ENCODE peak calls at places on chromosomes 6 and 20, in ten cellular contexts. R is GM12878, K is A549, I is transverse colon, X is sigmoid colon, N is esophagus muscularis mucosa, U is stomach, C is K562, W is ovary, L is HepG2. H is an unnamed sample.

GRCh38 chr6:2531426-2532208 is 219.1 kb downstream of the MYLK4 start:
- DNase-seq in R (no peak), K (no peak), I (no peak), X (no peak), N (no peak), U (no peak), C (no peak), W (no peak), L (no peak), H (no peak)

GRCh38 chr20:16801919-16802651 is 53.9 kb downstream of the OTOR start:
- DNase-seq in R (peak), K (peak), I (peak), X (peak), N (no peak), U (peak), C (peak), W (peak), L (peak), H (peak)

GRCh38 chr6:32819729-32820128 is 2.9 kb upstream of the HLA-DOB start:
- DNase-seq in R (no peak), K (no peak), I (no peak), X (no peak), N (peak), U (no peak), C (no peak), W (no peak), L (no peak), H (no peak)

GRCh38 chr6:123415844-123416468 is 220.8 kb downstream of the TRDN start:
- DNase-seq in R (no peak), K (peak), I (peak), X (no peak), N (no peak), U (peak), C (peak), W (no peak), L (peak), H (peak)

GRCh38 chr6:75600694-75601265 is 900 bp upstream of the SENP6 start:
- DNase-seq in R (no peak), K (no peak), I (no peak), X (no peak), N (no peak), U (no peak), C (no peak), W (no peak), L (no peak), H (no peak)

GRCh38 chr6:3977875-3978711 is 100.8 kb downstream of the FAM217A start:
- DNase-seq in R (peak), K (peak), I (peak), X (peak), N (no peak), U (no peak), C (peak), W (no peak), L (peak), H (no peak)

GRCh38 chr20:37384683-37385174 is 38.8 kb downstream of the SRC start:
- DNase-seq in R (no peak), K (peak), I (peak), X (peak), N (no peak), U (peak), C (peak), W (peak), L (no peak), H (peak)

GRCh38 chr6:105243487-105243886 is 63.7 kb upstream of the POPDC3 start:
- DNase-seq in R (no peak), K (no peak), I (no peak), X (no peak), N (no peak), U (no peak), C (no peak), W (no peak), L (no peak), H (no peak)

GRCh38 chr6:158049055-158050028 is 67.7 kb downstream of the SYNJ2 start:
- DNase-seq in R (no peak), K (no peak), I (no peak), X (peak), N (no peak), U (no peak), C (peak), W (peak), L (peak), H (no peak)

GRCh38 chr20:63118786-63119450 is 97.0 kb downstream of the YTHDF1 start:
- DNase-seq in R (no peak), K (no peak), I (no peak), X (no peak), N (no peak), U (no peak), C (no peak), W (no peak), L (no peak), H (no peak)

GRCh38 chr6:108635505-108636226 is 74.9 kb downstream of the FOXO3 start:
- DNase-seq in R (no peak), K (no peak), I (no peak), X (no peak), N (peak), U (peak), C (no peak), W (no peak), L (no peak), H (no peak)

GRCh38 chr20:56166781-56167465 is 81.6 kb upstream of the MC3R start:
- DNase-seq in R (no peak), K (no peak), I (no peak), X (no peak), N (no peak), U (no peak), C (no peak), W (no peak), L (no peak), H (no peak)

GRCh38 chr20:46099491-46100287 is 9.9 kb upstream of the NCOA5 start:
- DNase-seq in R (no peak), K (no peak), I (peak), X (no peak), N (no peak), U (no peak), C (no peak), W (no peak), L (no peak), H (no peak)

GRCh38 chr6:70108230-70108629 is 194.7 kb downstream of the COL9A1 start:
- DNase-seq in R (peak), K (peak), I (no peak), X (no peak), N (no peak), U (no peak), C (peak), W (no peak), L (peak), H (no peak)

GRCh38 chr6:33288942-33289783 is at the start of the genes PFDN6 and WDR46:
- DNase-seq in R (peak), K (peak), I (peak), X (peak), N (peak), U (peak), C (peak), W (peak), L (peak), H (peak)

GRCh38 chr6:34308483-34308882 is 59.7 kb upstream of the SMIM29 start:
- DNase-seq in R (no peak), K (no peak), I (no peak), X (no peak), N (no peak), U (no peak), C (no peak), W (no peak), L (no peak), H (no peak)

GRCh38 chr20:34627458-34627857 is 49.4 kb downstream of the PIGU start:
- DNase-seq in R (no peak), K (no peak), I (no peak), X (no peak), N (no peak), U (no peak), C (peak), W (no peak), L (no peak), H (no peak)

GRCh38 chr20:13002256-13002655 is 6.5 kb upstream of the SPTLC3 start:
- DNase-seq in R (no peak), K (no peak), I (no peak), X (no peak), N (no peak), U (no peak), C (no peak), W (no peak), L (no peak), H (no peak)

GRCh38 chr20:59356662-59357061 is 56.3 kb downstream of the EDN3 start:
- DNase-seq in R (no peak), K (no peak), I (no peak), X (no peak), N (no peak), U (no peak), C (no peak), W (no peak), L (no peak), H (no peak)

GRCh38 chr20:2485080-2485479 is 14.5 kb upstream of the SNRPB start:
- DNase-seq in R (no peak), K (no peak), I (no peak), X (no peak), N (no peak), U (no peak), C (no peak), W (no peak), L (no peak), H (no peak)

GRCh38 chr6:167855825-167856425 is 29.2 kb downstream of the AFDN start:
- DNase-seq in R (no peak), K (peak), I (no peak), X (peak), N (no peak), U (no peak), C (peak), W (no peak), L (peak), H (no peak)

GRCh38 chr6:143575440-143575839 is 63.9 kb upstream of the FUCA2 start:
- DNase-seq in R (peak), K (peak), I (peak), X (peak), N (no peak), U (peak), C (peak), W (no peak), L (peak), H (no peak)

DNA sequence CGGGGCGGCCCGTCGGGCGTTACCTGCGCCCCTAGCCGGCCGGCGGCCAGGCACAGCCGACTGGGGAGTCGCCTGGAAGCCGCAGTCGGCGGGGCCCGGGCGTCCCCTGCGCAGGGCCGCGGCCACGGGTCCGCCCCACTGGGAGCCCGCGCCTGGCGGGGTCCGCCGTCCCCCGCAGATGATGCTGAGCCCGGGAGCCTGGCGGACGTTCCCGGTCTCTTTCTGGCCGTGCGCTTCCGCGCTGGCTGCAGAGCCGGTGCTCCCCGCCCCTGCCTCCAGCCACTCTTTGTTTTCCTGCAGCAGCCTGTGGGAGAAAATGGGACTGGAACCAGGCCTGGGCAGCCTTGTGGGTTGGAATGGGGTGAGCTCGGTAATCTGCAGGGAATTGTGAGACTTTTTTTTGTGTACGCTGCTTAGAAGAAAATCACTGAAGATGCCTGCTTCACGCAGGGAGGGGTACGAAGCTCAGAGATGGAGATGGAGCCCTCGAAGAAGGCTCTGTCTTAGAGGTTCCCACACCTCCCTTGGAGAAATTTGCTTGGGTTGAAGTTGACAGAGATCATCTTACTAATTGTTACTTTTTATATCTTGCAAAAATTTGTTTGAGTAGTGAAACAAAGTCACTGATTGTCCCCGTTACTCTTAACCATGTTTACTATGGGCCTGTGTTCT is 752 bp downstream of the PYGB start:
- DNase-seq in R (no peak), K (peak), I (peak), X (peak), N (no peak), U (peak), C (peak), W (peak), L (no peak), H (no peak)
- TF ChIP-seq EP300 in R (no peak), K (no peak), I (no peak), X (no peak), N (no peak), U (no peak), C (no peak), W (no peak), L (no peak), H (no peak)

DNA sequence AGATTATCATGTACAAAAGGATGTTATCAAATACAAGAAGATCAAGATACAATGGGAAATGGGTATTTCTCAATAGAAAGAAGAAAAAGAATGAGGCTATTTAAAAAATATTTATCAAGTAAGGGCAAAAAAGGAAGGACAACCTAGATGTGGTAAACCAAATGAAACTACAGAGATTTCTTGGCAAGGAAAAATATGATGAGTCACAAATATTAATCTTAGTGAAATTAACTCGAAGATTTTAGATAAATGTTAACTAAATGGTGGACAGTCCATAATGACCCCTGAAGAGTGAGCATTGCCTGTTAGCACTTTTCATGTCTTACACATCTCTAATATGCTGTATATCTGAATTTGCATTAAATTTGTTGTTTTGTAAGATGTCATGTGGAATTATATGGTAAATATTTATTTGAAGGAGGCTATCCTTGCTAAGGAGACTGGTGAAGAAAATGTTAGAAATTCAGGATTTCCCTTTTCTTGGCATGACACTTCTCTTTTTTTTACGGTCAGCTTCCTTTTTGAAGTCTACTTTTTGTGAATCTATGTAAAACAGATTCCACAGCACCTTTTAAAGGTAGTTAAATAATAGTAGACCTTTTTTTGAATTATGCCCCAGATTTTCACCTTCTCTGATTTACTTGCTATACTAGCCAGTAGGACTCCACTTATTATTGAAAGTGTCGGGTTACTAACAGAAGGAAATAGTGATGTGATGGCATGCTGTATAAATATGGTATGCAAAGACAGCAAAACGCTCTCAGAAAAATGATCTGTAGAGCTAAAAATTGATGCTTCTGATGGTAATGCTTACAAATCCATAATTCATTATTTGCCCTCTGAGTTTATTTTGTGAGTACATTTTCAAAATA is 120.5 kb downstream of the HIVEP1 start:
- DNase-seq in R (no peak), K (no peak), I (no peak), X (no peak), N (no peak), U (no peak), C (no peak), W (no peak), L (no peak), H (no peak)
- TF ChIP-seq EP300 in R (no peak), K (no peak), I (no peak), X (no peak), N (no peak), U (no peak), C (no peak), W (no peak), L (no peak), H (no peak)

DNA sequence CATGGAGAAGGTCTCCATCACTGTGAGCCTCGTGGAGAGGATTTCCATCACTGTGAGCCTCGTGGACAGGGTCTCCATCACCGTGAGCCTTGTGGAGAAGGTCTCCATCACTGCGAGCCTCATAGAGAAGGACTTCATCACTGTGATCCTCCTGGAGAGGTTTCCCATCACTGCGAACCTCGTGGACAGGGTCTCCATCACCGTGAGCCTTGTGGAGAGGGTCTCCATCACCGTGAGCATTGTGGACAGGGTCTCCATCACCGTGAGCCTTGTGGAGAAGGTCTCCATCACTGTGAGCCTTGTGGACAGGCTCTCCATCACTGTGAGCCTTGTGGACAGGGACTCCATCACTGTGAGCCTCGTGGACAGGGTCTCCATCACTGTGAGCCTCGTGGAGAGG is 140.4 kb downstream of the ERMARD start:
- DNase-seq in R (no peak), K (no peak), I (no peak), X (no peak), N (no peak), U (no peak), C (no peak), W (no peak), L (no peak), H (no peak)
- TF ChIP-seq EP300 in R (no peak), K (no peak), I (no peak), X (no peak), N (no peak), U (no peak), C (no peak), W (no peak), L (no peak), H (no peak)

GRCh38 chr20:15576401-15576800 is 996.8 kb downstream of the KIF16B start:
- DNase-seq in R (no peak), K (no peak), I (no peak), X (no peak), N (no peak), U (no peak), C (no peak), W (no peak), L (no peak), H (no peak)
- TF ChIP-seq EP300 in R (no peak), K (no peak), I (no peak), X (no peak), N (no peak), U (no peak), C (no peak), W (no peak), L (no peak), H (no peak)

DNA sequence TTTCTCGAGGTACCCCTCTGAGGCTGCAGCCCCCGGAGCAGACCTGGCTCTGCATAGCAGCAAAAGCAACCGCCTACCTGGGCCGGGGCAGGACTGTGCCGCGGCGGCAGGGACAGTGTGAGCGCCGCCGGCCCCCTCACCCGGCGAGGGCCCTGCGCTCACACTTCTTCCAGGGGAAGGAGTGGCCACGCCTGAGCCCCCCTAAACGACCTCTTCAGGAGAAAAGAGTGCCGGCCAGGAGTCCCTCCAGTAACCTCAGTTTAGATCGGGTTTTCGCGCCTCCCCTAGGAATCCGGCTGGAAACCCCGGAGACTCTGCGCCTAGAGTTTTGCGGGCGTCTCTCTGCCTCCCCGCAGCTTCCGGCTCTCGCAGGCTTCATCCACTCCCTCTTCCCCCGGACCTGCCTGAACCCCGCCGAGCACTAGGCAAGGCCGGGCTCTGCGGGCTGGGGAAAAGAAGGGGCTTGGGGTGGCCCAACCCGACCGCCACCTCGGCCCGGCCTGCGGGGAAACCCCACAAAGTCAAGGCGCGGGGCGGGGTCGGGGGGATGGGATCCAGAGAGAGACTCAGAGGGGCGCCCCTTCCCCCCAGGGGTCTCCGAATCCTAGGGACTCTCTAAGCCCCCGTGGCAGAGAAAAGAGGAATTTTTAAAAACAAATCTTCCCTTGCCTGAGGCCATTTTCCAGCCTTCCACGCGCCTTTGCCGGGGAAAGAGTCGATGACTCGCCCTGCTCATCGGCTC is 558 bp downstream of the LINC00237 start:
- DNase-seq in R (no peak), K (no peak), I (no peak), X (no peak), N (no peak), U (no peak), C (no peak), W (no peak), L (no peak), H (no peak)
- TF ChIP-seq EP300 in R (no peak), K (no peak), I (no peak), X (no peak), N (no peak), U (no peak), C (no peak), W (no peak), L (no peak), H (no peak)

DNA sequence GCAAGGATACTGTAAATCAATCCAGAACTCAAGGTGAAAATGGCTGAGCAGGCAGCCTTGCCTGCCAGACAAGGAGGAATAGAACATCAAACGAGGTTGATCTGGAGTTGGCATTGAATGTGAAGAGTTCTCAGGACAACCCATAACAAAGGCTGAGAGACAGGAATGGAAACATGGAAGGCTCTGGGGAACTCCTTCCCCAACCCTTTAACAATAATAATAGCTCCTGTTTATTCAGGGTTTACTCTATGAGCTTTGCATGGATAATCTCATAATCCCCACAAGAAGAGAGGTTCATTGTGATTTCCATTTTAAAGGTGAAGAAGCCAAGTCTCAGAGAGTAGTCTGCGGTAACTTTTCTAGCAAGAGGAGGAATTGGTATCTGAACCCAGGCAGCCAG is 151.7 kb downstream of the SOD2 start:
- DNase-seq in R (no peak), K (no peak), I (no peak), X (no peak), N (no peak), U (no peak), C (no peak), W (no peak), L (no peak), H (no peak)
- TF ChIP-seq EP300 in R (no peak), K (no peak), I (no peak), X (no peak), N (no peak), U (no peak), C (no peak), W (no peak), L (no peak), H (no peak)

H was measured in tibial nerve.